ENCODE peak calls at places on chromosome 1, in seven cellular contexts. One of them, this sample, is unnamed.

GRCh38 chr1:210248341-210248740 is 15.7 kb downstream of the SERTAD4 start:
- DNase-seq in A549: no peak
- DNase-seq in heart right ventricle: no peak
- DNase-seq in ovary: no peak
- DNase-seq in Panc1: no peak
- DNase-seq in foreskin fibroblast: no peak
- DNase-seq in Calu3: no peak
- DNase-seq in this sample: no peak

GRCh38 chr1:8702121-8702520 is 115.3 kb downstream of the RERE start:
- DNase-seq in A549: peak
- DNase-seq in heart right ventricle: no peak
- DNase-seq in ovary: no peak
- DNase-seq in Panc1: no peak
- DNase-seq in foreskin fibroblast: no peak
- DNase-seq in Calu3: peak
- DNase-seq in this sample: no peak

GRCh38 chr1:203153989-203154821 is 21.4 kb downstream of the MYBPH start:
- DNase-seq in A549: no peak
- DNase-seq in heart right ventricle: no peak
- DNase-seq in ovary: no peak
- DNase-seq in Panc1: no peak
- DNase-seq in foreskin fibroblast: peak
- DNase-seq in Calu3: no peak
- DNase-seq in this sample: no peak

GRCh38 chr1:32724678-32725594 is 22.4 kb upstream of the SYNC start:
- DNase-seq in A549: peak
- DNase-seq in heart right ventricle: peak
- DNase-seq in ovary: no peak
- DNase-seq in Panc1: no peak
- DNase-seq in foreskin fibroblast: peak
- DNase-seq in Calu3: peak
- DNase-seq in this sample: no peak

GRCh38 chr1:91781371-91781825 is 104.6 kb downstream of the TGFBR3 start:
- DNase-seq in A549: no peak
- DNase-seq in heart right ventricle: no peak
- DNase-seq in ovary: no peak
- DNase-seq in Panc1: no peak
- DNase-seq in foreskin fibroblast: peak
- DNase-seq in Calu3: no peak
- DNase-seq in this sample: no peak

GRCh38 chr1:27593341-27594326 is 10.3 kb downstream of the AHDC1 start:
- DNase-seq in A549: no peak
- DNase-seq in heart right ventricle: no peak
- DNase-seq in ovary: no peak
- DNase-seq in Panc1: no peak
- DNase-seq in foreskin fibroblast: no peak
- DNase-seq in Calu3: no peak
- DNase-seq in this sample: no peak

GRCh38 chr1:92877081-92877711 is 45.4 kb downstream of the RPL5 start:
- DNase-seq in A549: no peak
- DNase-seq in heart right ventricle: no peak
- DNase-seq in ovary: no peak
- DNase-seq in Panc1: no peak
- DNase-seq in foreskin fibroblast: no peak
- DNase-seq in Calu3: no peak
- DNase-seq in this sample: no peak

GRCh38 chr1:1236945-1237873 is 5.2 kb downstream of the B3GALT6 start:
- DNase-seq in A549: no peak
- DNase-seq in heart right ventricle: no peak
- DNase-seq in ovary: no peak
- DNase-seq in Panc1: no peak
- DNase-seq in foreskin fibroblast: no peak
- DNase-seq in Calu3: peak
- DNase-seq in this sample: no peak

GRCh38 chr1:15282810-15283474 is 35.9 kb downstream of the FHAD1 start:
- DNase-seq in A549: peak
- DNase-seq in heart right ventricle: no peak
- DNase-seq in ovary: no peak
- DNase-seq in Panc1: no peak
- DNase-seq in foreskin fibroblast: no peak
- DNase-seq in Calu3: no peak
- DNase-seq in this sample: no peak

GRCh38 chr1:203104096-203104495 is 18.3 kb upstream of the MYOG start:
- DNase-seq in A549: no peak
- DNase-seq in heart right ventricle: no peak
- DNase-seq in ovary: no peak
- DNase-seq in Panc1: no peak
- DNase-seq in foreskin fibroblast: no peak
- DNase-seq in Calu3: no peak
- DNase-seq in this sample: no peak

GRCh38 chr1:146034976-146035469 is 13.5 kb upstream of the HJV start:
- DNase-seq in A549: peak
- DNase-seq in heart right ventricle: no peak
- DNase-seq in ovary: no peak
- DNase-seq in Panc1: no peak
- DNase-seq in foreskin fibroblast: peak
- DNase-seq in Calu3: peak
- DNase-seq in this sample: no peak

GRCh38 chr1:5620997-5621396 is 371.2 kb downstream of the NPHP4 start:
- DNase-seq in A549: peak
- DNase-seq in heart right ventricle: no peak
- DNase-seq in ovary: no peak
- DNase-seq in Panc1: no peak
- DNase-seq in foreskin fibroblast: no peak
- DNase-seq in Calu3: no peak
- DNase-seq in this sample: peak
- TF ChIP-seq CTCF in A549: peak
- TF ChIP-seq CTCF in heart right ventricle: peak
- TF ChIP-seq CTCF in ovary: no peak
- TF ChIP-seq CTCF in Panc1: peak
- TF ChIP-seq CTCF in foreskin fibroblast: no peak
- TF ChIP-seq CTCF in Calu3: no peak
- TF ChIP-seq CTCF in this sample: peak

GRCh38 chr1:194102607-194103006 is 916.2 kb upstream of the B3GALT2 start:
- DNase-seq in A549: peak
- DNase-seq in heart right ventricle: no peak
- DNase-seq in ovary: no peak
- DNase-seq in Panc1: no peak
- DNase-seq in foreskin fibroblast: no peak
- DNase-seq in Calu3: no peak
- DNase-seq in this sample: no peak
- TF ChIP-seq CTCF in A549: no peak
- TF ChIP-seq CTCF in heart right ventricle: no peak
- TF ChIP-seq CTCF in ovary: no peak
- TF ChIP-seq CTCF in Panc1: peak
- TF ChIP-seq CTCF in foreskin fibroblast: peak
- TF ChIP-seq CTCF in Calu3: peak
- TF ChIP-seq CTCF in this sample: no peak

DNA sequence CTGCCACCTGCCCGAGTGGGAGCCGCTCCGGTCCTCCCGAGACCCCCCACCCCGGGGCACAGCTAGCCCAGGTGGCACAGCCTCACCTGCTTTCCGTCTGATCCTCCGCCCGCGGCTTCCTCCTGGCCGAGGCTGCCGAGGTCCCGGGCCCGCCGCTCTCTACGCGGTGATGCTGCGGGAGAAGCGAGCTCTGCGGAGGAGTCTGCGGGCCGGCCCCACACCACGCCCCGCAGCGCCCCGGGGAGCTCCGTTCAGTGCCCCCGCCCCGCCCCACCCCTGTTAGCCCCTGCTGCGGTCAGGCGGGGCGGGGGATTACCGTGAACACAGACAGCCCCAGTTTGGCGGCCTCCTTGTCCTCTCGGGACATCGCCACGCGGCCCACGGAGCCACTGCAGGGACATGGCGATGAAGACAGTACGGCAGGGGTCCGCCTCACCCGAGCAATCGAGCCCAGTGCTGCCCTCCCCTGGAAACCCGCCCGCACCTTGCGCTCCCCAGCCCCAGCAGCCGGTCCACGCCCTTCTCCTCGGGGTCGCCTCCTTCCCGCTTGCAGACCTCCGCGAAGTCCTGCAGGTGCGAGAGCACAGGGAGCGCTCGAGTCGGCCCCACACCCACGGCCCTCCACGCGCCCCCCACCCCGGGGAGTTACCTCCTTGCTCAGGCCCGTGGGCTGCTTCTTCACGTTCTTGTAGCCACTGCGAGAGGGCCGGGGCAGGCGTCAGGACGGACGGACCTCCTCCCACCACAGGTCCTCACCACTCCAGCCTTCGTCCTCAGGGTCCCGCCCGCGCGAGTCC is 933 bp downstream of the C1orf35 start:
- DNase-seq in A549: peak
- DNase-seq in heart right ventricle: no peak
- DNase-seq in ovary: peak
- DNase-seq in Panc1: no peak
- DNase-seq in foreskin fibroblast: no peak
- DNase-seq in Calu3: peak
- DNase-seq in this sample: peak
- TF ChIP-seq CTCF in A549: peak
- TF ChIP-seq CTCF in heart right ventricle: peak
- TF ChIP-seq CTCF in ovary: no peak
- TF ChIP-seq CTCF in Panc1: no peak
- TF ChIP-seq CTCF in foreskin fibroblast: peak
- TF ChIP-seq CTCF in Calu3: no peak
- TF ChIP-seq CTCF in this sample: peak

GRCh38 chr1:46413596-46413985 is 19.5 kb downstream of the FAAH start:
- DNase-seq in A549: no peak
- DNase-seq in heart right ventricle: no peak
- DNase-seq in ovary: no peak
- DNase-seq in Panc1: no peak
- DNase-seq in foreskin fibroblast: no peak
- DNase-seq in Calu3: peak
- DNase-seq in this sample: no peak
- TF ChIP-seq CTCF in A549: no peak
- TF ChIP-seq CTCF in heart right ventricle: peak
- TF ChIP-seq CTCF in ovary: no peak
- TF ChIP-seq CTCF in Panc1: no peak
- TF ChIP-seq CTCF in foreskin fibroblast: peak
- TF ChIP-seq CTCF in Calu3: peak
- TF ChIP-seq CTCF in this sample: no peak

GRCh38 chr1:2525896-2526823 is at the start of gene PANK4:
- DNase-seq in A549: peak
- DNase-seq in heart right ventricle: peak
- DNase-seq in ovary: peak
- DNase-seq in Panc1: no peak
- DNase-seq in foreskin fibroblast: peak
- DNase-seq in Calu3: peak
- DNase-seq in this sample: peak
- TF ChIP-seq CTCF in A549: no peak
- TF ChIP-seq CTCF in heart right ventricle: peak
- TF ChIP-seq CTCF in ovary: no peak
- TF ChIP-seq CTCF in Panc1: no peak
- TF ChIP-seq CTCF in foreskin fibroblast: peak
- TF ChIP-seq CTCF in Calu3: no peak
- TF ChIP-seq CTCF in this sample: no peak

GRCh38 chr1:207711285-207711684 is 40.6 kb upstream of the CD46 start:
- DNase-seq in A549: peak
- DNase-seq in heart right ventricle: no peak
- DNase-seq in ovary: no peak
- DNase-seq in Panc1: no peak
- DNase-seq in foreskin fibroblast: no peak
- DNase-seq in Calu3: peak
- DNase-seq in this sample: no peak
- TF ChIP-seq CTCF in A549: no peak
- TF ChIP-seq CTCF in heart right ventricle: no peak
- TF ChIP-seq CTCF in ovary: no peak
- TF ChIP-seq CTCF in Panc1: no peak
- TF ChIP-seq CTCF in foreskin fibroblast: no peak
- TF ChIP-seq CTCF in Calu3: no peak
- TF ChIP-seq CTCF in this sample: no peak

This sample was measured in neural crest cell.